ENCODE peak calls at places on chromosomes 6 and 20, in six cellular contexts. One of them, this sample, is unnamed.

GRCh38 chr6:138499303-138499991 is at the start of gene NHSL1:
- DNase-seq in A549: no peak
- DNase-seq in HFF-Myc: no peak
- DNase-seq in body of pancreas: peak; percentile 27
- DNase-seq in fibroblast of the aortic adventitia: no peak
- DNase-seq in fibroblast of mammary gland: no peak
- DNase-seq in this sample: peak; percentile 48

GRCh38 chr6:26199057-26199772 is 112.0 kb downstream of the HFE start:
- DNase-seq in A549: peak; percentile 52
- DNase-seq in HFF-Myc: peak; percentile 97
- DNase-seq in body of pancreas: peak; percentile 48
- DNase-seq in fibroblast of the aortic adventitia: peak; percentile 98
- DNase-seq in fibroblast of mammary gland: peak; percentile 94
- DNase-seq in this sample: peak; percentile 87

GRCh38 chr20:3721912-3722311 is 9.5 kb upstream of the SIGLEC1 start:
- DNase-seq in A549: no peak
- DNase-seq in HFF-Myc: no peak
- DNase-seq in body of pancreas: no peak
- DNase-seq in fibroblast of the aortic adventitia: no peak
- DNase-seq in fibroblast of mammary gland: no peak
- DNase-seq in this sample: no peak

GRCh38 chr20:61315319-61315718 is 63.3 kb downstream of the CDH4 start:
- DNase-seq in A549: no peak
- DNase-seq in HFF-Myc: no peak
- DNase-seq in body of pancreas: no peak
- DNase-seq in fibroblast of the aortic adventitia: no peak
- DNase-seq in fibroblast of mammary gland: no peak
- DNase-seq in this sample: no peak

GRCh38 chr6:158131926-158132325 is 36.1 kb downstream of the SERAC1 start:
- DNase-seq in A549: peak; percentile 50
- DNase-seq in HFF-Myc: peak; percentile 20
- DNase-seq in body of pancreas: no peak
- DNase-seq in fibroblast of the aortic adventitia: peak; percentile 11
- DNase-seq in fibroblast of mammary gland: peak; percentile 35
- DNase-seq in this sample: peak; percentile 47

GRCh38 chr6:143592335-143592734 is 80.8 kb upstream of the FUCA2 start:
- DNase-seq in A549: peak; percentile 19
- DNase-seq in HFF-Myc: no peak
- DNase-seq in body of pancreas: peak; percentile 26
- DNase-seq in fibroblast of the aortic adventitia: no peak
- DNase-seq in fibroblast of mammary gland: peak; percentile 21
- DNase-seq in this sample: no peak

GRCh38 chr20:38125157-38126056 is 39.7 kb downstream of the TGM2 start:
- DNase-seq in A549: peak; percentile 63
- DNase-seq in HFF-Myc: no peak
- DNase-seq in body of pancreas: peak; percentile 70
- DNase-seq in fibroblast of the aortic adventitia: peak; percentile 91
- DNase-seq in fibroblast of mammary gland: peak; percentile 21
- DNase-seq in this sample: no peak

GRCh38 chr6:157592566-157592965 is 211.6 kb downstream of the ZDHHC14 start:
- DNase-seq in A549: no peak
- DNase-seq in HFF-Myc: no peak
- DNase-seq in body of pancreas: no peak
- DNase-seq in fibroblast of the aortic adventitia: no peak
- DNase-seq in fibroblast of mammary gland: no peak
- DNase-seq in this sample: no peak

GRCh38 chr6:156659317-156660198 is 117.6 kb upstream of the ARID1B start:
- DNase-seq in A549: no peak
- DNase-seq in HFF-Myc: no peak
- DNase-seq in body of pancreas: no peak
- DNase-seq in fibroblast of the aortic adventitia: no peak
- DNase-seq in fibroblast of mammary gland: no peak
- DNase-seq in this sample: no peak

GRCh38 chr6:28209753-28210535 is 15.1 kb upstream of the ZSCAN9 start:
- DNase-seq in A549: no peak
- DNase-seq in HFF-Myc: no peak
- DNase-seq in body of pancreas: no peak
- DNase-seq in fibroblast of the aortic adventitia: no peak
- DNase-seq in fibroblast of mammary gland: no peak
- DNase-seq in this sample: no peak

GRCh38 chr6:97394160-97394748 is 111.2 kb upstream of the MMS22L start:
- DNase-seq in A549: peak; percentile 55
- DNase-seq in HFF-Myc: peak; percentile 32
- DNase-seq in body of pancreas: peak; percentile 45
- DNase-seq in fibroblast of the aortic adventitia: peak; percentile 73
- DNase-seq in fibroblast of mammary gland: peak; percentile 62
- DNase-seq in this sample: peak; percentile 64

GRCh38 chr6:2097464-2097863 is 147.9 kb downstream of the GMDS start:
- DNase-seq in A549: no peak
- DNase-seq in HFF-Myc: no peak
- DNase-seq in body of pancreas: no peak
- DNase-seq in fibroblast of the aortic adventitia: no peak
- DNase-seq in fibroblast of mammary gland: no peak
- DNase-seq in this sample: no peak

GRCh38 chr6:47135772-47136171 is 93.6 kb upstream of the ADGRF1 start:
- DNase-seq in A549: peak; percentile 91
- DNase-seq in HFF-Myc: peak; percentile 85
- DNase-seq in body of pancreas: no peak
- DNase-seq in fibroblast of the aortic adventitia: peak; percentile 98
- DNase-seq in fibroblast of mammary gland: peak; percentile 97
- DNase-seq in this sample: peak; percentile 89

GRCh38 chr6:125002090-125002741 is 40.0 kb downstream of the RNF217 start:
- DNase-seq in A549: no peak
- DNase-seq in HFF-Myc: no peak
- DNase-seq in body of pancreas: no peak
- DNase-seq in fibroblast of the aortic adventitia: no peak
- DNase-seq in fibroblast of mammary gland: no peak
- DNase-seq in this sample: peak; percentile 76

GRCh38 chr6:154986787-154987235 is 8.3 kb upstream of the TIAM2 start:
- DNase-seq in A549: no peak
- DNase-seq in HFF-Myc: no peak
- DNase-seq in body of pancreas: no peak
- DNase-seq in fibroblast of the aortic adventitia: no peak
- DNase-seq in fibroblast of mammary gland: no peak
- DNase-seq in this sample: no peak

GRCh38 chr6:56652994-56653393 is 10.3 kb upstream of the DST start:
- DNase-seq in A549: peak; percentile 69
- DNase-seq in HFF-Myc: no peak
- DNase-seq in body of pancreas: no peak
- DNase-seq in fibroblast of the aortic adventitia: peak; percentile 75
- DNase-seq in fibroblast of mammary gland: peak; percentile 84
- DNase-seq in this sample: peak; percentile 56

GRCh38 chr6:38483526-38483925 is 156.2 kb downstream of the BTBD9 start:
- DNase-seq in A549: no peak
- DNase-seq in HFF-Myc: no peak
- DNase-seq in body of pancreas: no peak
- DNase-seq in fibroblast of the aortic adventitia: no peak
- DNase-seq in fibroblast of mammary gland: no peak
- DNase-seq in this sample: no peak

GRCh38 chr6:169843110-169843509 is 91.7 kb downstream of the ERMARD start:
- DNase-seq in A549: no peak
- DNase-seq in HFF-Myc: no peak
- DNase-seq in body of pancreas: no peak
- DNase-seq in fibroblast of the aortic adventitia: no peak
- DNase-seq in fibroblast of mammary gland: no peak
- DNase-seq in this sample: no peak

GRCh38 chr20:16801919-16802651 is 53.9 kb downstream of the OTOR start:
- DNase-seq in A549: peak; percentile 69
- DNase-seq in HFF-Myc: peak; percentile 33
- DNase-seq in body of pancreas: peak; percentile 71
- DNase-seq in fibroblast of the aortic adventitia: peak; percentile 61
- DNase-seq in fibroblast of mammary gland: peak; percentile 52
- DNase-seq in this sample: peak; percentile 71

GRCh38 chr6:42710316-42710715 is 12.1 kb downstream of the PRPH2 start:
- DNase-seq in A549: no peak
- DNase-seq in HFF-Myc: no peak
- DNase-seq in body of pancreas: no peak
- DNase-seq in fibroblast of the aortic adventitia: no peak
- DNase-seq in fibroblast of mammary gland: no peak
- DNase-seq in this sample: peak; percentile 65

GRCh38 chr6:139050770-139051313 is 22.3 kb downstream of the ABRACL start:
- DNase-seq in A549: no peak
- DNase-seq in HFF-Myc: no peak
- DNase-seq in body of pancreas: no peak
- DNase-seq in fibroblast of the aortic adventitia: no peak
- DNase-seq in fibroblast of mammary gland: no peak
- DNase-seq in this sample: peak; percentile 66

GRCh38 chr6:12313311-12313991 is 23.3 kb downstream of the EDN1 start:
- DNase-seq in A549: peak; percentile 70
- DNase-seq in HFF-Myc: no peak
- DNase-seq in body of pancreas: no peak
- DNase-seq in fibroblast of the aortic adventitia: no peak
- DNase-seq in fibroblast of mammary gland: no peak
- DNase-seq in this sample: no peak

GRCh38 chr6:14917101-14917500 is 328.8 kb upstream of the JARID2 start:
- DNase-seq in A549: peak; percentile 4
- DNase-seq in HFF-Myc: no peak
- DNase-seq in body of pancreas: no peak
- DNase-seq in fibroblast of the aortic adventitia: no peak
- DNase-seq in fibroblast of mammary gland: peak; percentile 67
- DNase-seq in this sample: peak; percentile 26

GRCh38 chr6:119034827-119035458 is 43.5 kb downstream of the FAM184A start:
- DNase-seq in A549: no peak
- DNase-seq in HFF-Myc: no peak
- DNase-seq in body of pancreas: no peak
- DNase-seq in fibroblast of the aortic adventitia: no peak
- DNase-seq in fibroblast of mammary gland: peak; percentile 34
- DNase-seq in this sample: peak; percentile 26

GRCh38 chr6:78875505-78875904 is 8.2 kb downstream of the IRAK1BP1 start:
- DNase-seq in A549: no peak
- DNase-seq in HFF-Myc: no peak
- DNase-seq in body of pancreas: no peak
- DNase-seq in fibroblast of the aortic adventitia: no peak
- DNase-seq in fibroblast of mammary gland: no peak
- DNase-seq in this sample: no peak

GRCh38 chr6:98828991-98829411 is 5.4 kb upstream of the POU3F2 start:
- DNase-seq in A549: no peak
- DNase-seq in HFF-Myc: no peak
- DNase-seq in body of pancreas: no peak
- DNase-seq in fibroblast of the aortic adventitia: no peak
- DNase-seq in fibroblast of mammary gland: no peak
- DNase-seq in this sample: no peak
- TF ChIP-seq CTCF in A549: no peak
- TF ChIP-seq CTCF in HFF-Myc: no peak
- TF ChIP-seq CTCF in body of pancreas: no peak
- TF ChIP-seq CTCF in fibroblast of the aortic adventitia: no peak
- TF ChIP-seq CTCF in fibroblast of mammary gland: no peak
- TF ChIP-seq CTCF in this sample: no peak

DNA sequence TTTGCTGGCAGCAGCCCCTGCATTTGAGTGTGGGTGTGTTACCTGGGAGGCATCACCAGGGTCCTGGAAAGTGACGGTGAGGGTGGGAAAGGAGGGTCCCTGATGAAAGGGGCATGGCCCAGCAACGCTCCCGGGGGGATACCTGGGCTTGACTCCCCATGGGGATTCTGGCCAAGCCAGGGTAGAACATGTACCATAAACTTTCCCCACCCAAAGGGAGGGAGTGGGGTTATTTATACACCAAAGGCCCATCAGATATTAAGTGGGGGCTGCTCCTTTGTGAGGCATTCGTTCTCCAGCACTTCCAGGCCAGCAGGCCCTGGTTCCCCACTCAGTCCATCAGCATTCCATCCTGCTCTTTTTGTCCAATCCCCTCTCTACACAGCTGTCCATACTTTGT is 20.6 kb upstream of the CCR6 start:
- DNase-seq in A549: no peak
- DNase-seq in HFF-Myc: no peak
- DNase-seq in body of pancreas: no peak
- DNase-seq in fibroblast of the aortic adventitia: no peak
- DNase-seq in fibroblast of mammary gland: no peak
- DNase-seq in this sample: no peak
- H3K4me3 ChIP-seq in A549: no peak overlapping the region
- H3K4me3 ChIP-seq in HFF-Myc: no peak overlapping the region
- H3K4me3 ChIP-seq in body of pancreas: no peak overlapping the region
- H3K4me3 ChIP-seq in fibroblast of the aortic adventitia: no peak overlapping the region
- H3K4me3 ChIP-seq in fibroblast of mammary gland: no peak overlapping the region
- H3K4me3 ChIP-seq in this sample: no peak overlapping the region

GRCh38 chr6:116059713-116060571 is 749 bp downstream of the FRK start:
- DNase-seq in A549: no peak
- DNase-seq in HFF-Myc: no peak
- DNase-seq in body of pancreas: peak; percentile 52
- DNase-seq in fibroblast of the aortic adventitia: peak; percentile 24
- DNase-seq in fibroblast of mammary gland: peak; percentile 7
- DNase-seq in this sample: peak; percentile 49

GRCh38 chr6:116062496-116062895 is 1.8 kb upstream of the FRK start:
- DNase-seq in A549: no peak
- DNase-seq in HFF-Myc: no peak
- DNase-seq in body of pancreas: no peak
- DNase-seq in fibroblast of the aortic adventitia: no peak
- DNase-seq in fibroblast of mammary gland: no peak
- DNase-seq in this sample: no peak

GRCh38 chr6:116064626-116065025 is 3.9 kb upstream of the FRK start:
- DNase-seq in A549: no peak
- DNase-seq in HFF-Myc: no peak
- DNase-seq in body of pancreas: no peak
- DNase-seq in fibroblast of the aortic adventitia: peak; percentile 45
- DNase-seq in fibroblast of mammary gland: no peak
- DNase-seq in this sample: peak; percentile 53

GRCh38 chr6:116057766-116058165 is 2.9 kb downstream of the FRK start:
- DNase-seq in A549: no peak
- DNase-seq in HFF-Myc: no peak
- DNase-seq in body of pancreas: no peak
- DNase-seq in fibroblast of the aortic adventitia: no peak
- DNase-seq in fibroblast of mammary gland: no peak
- DNase-seq in this sample: no peak

GRCh38 chr6:116060572-116061283 is at the start of gene FRK:
- DNase-seq in A549: peak; percentile 87
- DNase-seq in HFF-Myc: no peak
- DNase-seq in body of pancreas: peak; percentile 76
- DNase-seq in fibroblast of the aortic adventitia: peak; percentile 69
- DNase-seq in fibroblast of mammary gland: peak; percentile 41
- DNase-seq in this sample: no peak
- TF ChIP-seq CTCF in A549: peak; percentile 29
- TF ChIP-seq CTCF in HFF-Myc: peak; percentile 2
- TF ChIP-seq CTCF in body of pancreas: peak; percentile 57
- TF ChIP-seq CTCF in fibroblast of the aortic adventitia: peak; percentile 51
- TF ChIP-seq CTCF in fibroblast of mammary gland: peak; percentile 24
- TF ChIP-seq CTCF in this sample: peak; percentile 48

DNA sequence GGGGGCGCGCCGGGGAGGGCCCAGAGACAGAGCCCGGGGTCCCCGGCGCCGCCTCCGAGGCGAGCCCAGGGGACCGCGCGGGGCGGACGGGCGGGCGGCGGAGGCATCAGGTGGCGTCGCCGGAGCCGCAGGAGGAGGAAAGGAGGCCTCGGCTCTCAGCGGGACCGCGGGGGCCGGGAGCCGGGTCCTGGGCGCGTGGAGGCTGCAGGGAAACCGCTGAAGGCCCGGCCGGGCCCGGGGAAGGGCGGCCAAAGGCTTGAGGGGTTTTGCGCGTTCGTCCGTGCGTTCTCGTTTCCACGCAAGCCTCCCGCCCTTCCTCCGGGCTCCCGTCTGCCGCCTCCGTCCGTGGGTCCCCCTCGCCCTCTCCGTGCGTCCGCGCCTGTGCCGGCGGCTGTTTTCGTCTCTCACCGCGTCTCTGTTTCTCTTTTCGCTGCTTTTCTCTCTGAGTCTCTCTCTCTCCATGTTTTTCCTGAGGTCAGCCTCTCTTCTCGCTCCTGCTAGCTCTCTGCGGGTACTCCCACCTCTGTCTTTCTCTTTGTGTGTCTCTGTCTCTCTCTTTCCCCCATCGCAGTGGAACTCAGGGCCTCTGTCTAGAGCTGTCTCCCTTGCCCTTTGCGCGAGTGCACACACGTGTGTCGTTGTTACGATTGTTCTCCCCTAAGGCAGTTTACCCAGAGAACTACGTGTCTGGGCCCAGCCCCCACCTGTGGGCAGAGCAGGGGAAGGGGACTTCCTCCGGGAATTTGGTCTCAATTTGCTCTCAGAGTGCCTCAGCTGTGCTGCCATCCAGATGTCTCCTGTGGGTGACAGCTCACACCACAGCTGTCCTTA is 2.1 kb downstream of the IRF4 start:
- DNase-seq in A549: no peak
- DNase-seq in HFF-Myc: no peak
- DNase-seq in body of pancreas: no peak
- DNase-seq in fibroblast of the aortic adventitia: no peak
- DNase-seq in fibroblast of mammary gland: no peak
- DNase-seq in this sample: no peak
- H3K4me3 ChIP-seq in A549: no peak overlapping the region
- H3K4me3 ChIP-seq in HFF-Myc: no peak overlapping the region
- H3K4me3 ChIP-seq in body of pancreas: no peak overlapping the region
- H3K4me3 ChIP-seq in fibroblast of the aortic adventitia: peak overlapping the region; percentile 44
- H3K4me3 ChIP-seq in fibroblast of mammary gland: no peak overlapping the region
- H3K4me3 ChIP-seq in this sample: peak overlapping the region; percentile 8